ENCODE peak calls at places on chromosome 18, in six cellular contexts. V, M, Q, G, I and C are unnamed samples.
A peak's percentile ranks its signal among the peaks of the same experiment; 100 is the strongest.

GRCh38 chr18:27414691-27415090 is 229.6 kb upstream of the CHST9 start:
- DNase-seq in V (no peak), M (no peak), Q (no peak), G (no peak), I (no peak), C (no peak)

GRCh38 chr18:56493531-56493930 is 144.9 kb downstream of the TXNL1 start:
- DNase-seq in V (no peak), M (no peak), Q (no peak), G (no peak), I (no peak), C (no peak)

GRCh38 chr18:67600181-67600631 is 83.7 kb upstream of the DSEL start:
- DNase-seq in V (no peak), M (no peak), Q (no peak), G (no peak), I (no peak), C (no peak)

GRCh38 chr18:43847164-43848091 is 570.1 kb upstream of the SYT4 start:
- DNase-seq in V (no peak), M (no peak), Q (no peak), G (no peak), I (no peak), C (no peak)

GRCh38 chr18:61368001-61368400 is 34.8 kb downstream of the CDH20 start:
- DNase-seq in V (no peak), M (no peak), Q (no peak), G (no peak), I (no peak), C (no peak)

GRCh38 chr18:50038448-50038847 is 156.5 kb downstream of the MYO5B start:
- DNase-seq in V (no peak), M (no peak), Q (no peak), G (no peak), I (no peak), C (no peak)

GRCh38 chr18:36200354-36200771 is 13.1 kb downstream of the MOCOS start:
- DNase-seq in V (no peak), M (no peak), Q (no peak), G (no peak), I (no peak), C (no peak)

GRCh38 chr18:6368017-6368416 is 46.7 kb downstream of the L3MBTL4 start:
- DNase-seq in V (no peak), M (no peak), Q (no peak), G (no peak), I (no peak), C (no peak)

GRCh38 chr18:68948622-68949021 is 150.7 kb downstream of the CCDC102B start:
- DNase-seq in V (no peak), M (no peak), Q (no peak), G (no peak), I (no peak), C (no peak)

GRCh38 chr18:62518460-62519375 is 4.1 kb upstream of the ZCCHC2 start:
- DNase-seq in V (no peak), M (no peak), Q (no peak), G (no peak), I (no peak), C (no peak)

GRCh38 chr18:31273812-31274527 is 44.0 kb upstream of the DSG1 start:
- DNase-seq in V (no peak), M (no peak), Q (no peak), G (no peak), I (no peak), C (no peak)

GRCh38 chr18:46680784-46681695 is 24.0 kb upstream of the LOXHD1 start:
- DNase-seq in V (no peak), M (no peak), Q (no peak), G (no peak), I (no peak), C (no peak)

GRCh38 chr18:20971886-20972267 is 139.7 kb downstream of the ROCK1 start:
- DNase-seq in V (no peak), M (no peak), Q (no peak), G (no peak), I (peak; percentile 16), C (no peak)

DNA sequence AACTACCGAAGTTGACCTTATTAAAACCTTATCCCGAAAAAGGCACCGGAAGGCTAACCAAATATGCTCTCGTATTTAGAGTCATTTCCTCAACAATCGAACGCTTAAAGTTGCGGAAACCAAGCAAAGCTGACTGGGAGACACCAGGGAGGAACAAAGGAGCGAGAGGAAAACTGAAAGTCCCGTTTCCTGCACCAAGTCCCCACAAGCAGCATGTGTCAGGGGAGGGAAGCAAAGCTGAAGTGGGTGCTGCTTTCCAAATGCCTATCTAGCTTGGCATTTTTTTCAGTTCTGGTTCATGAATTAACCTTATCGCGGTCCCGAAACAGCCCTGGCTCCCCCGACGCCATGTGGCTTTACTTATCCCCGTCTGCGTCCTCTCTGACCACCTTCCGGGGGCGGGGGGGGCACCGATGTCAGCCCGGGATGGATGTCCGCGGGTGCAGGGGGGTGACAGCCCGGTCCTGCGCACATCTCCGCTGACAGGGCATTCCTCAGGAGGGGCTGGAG is 44.1 kb downstream of the ZNF516 start:
- DNase-seq in V (peak; percentile 84), M (peak; percentile 75), Q (no peak), G (peak; percentile 87), I (no peak), C (peak; percentile 48)
- TF ChIP-seq POLR2A in V (no peak), M (peak; percentile 55), Q (no peak), G (no peak), I (no peak), C (no peak)

GRCh38 chr18:59013744-59014143 is 125.9 kb upstream of the SEC11C start:
- DNase-seq in V (no peak), M (no peak), Q (no peak), G (no peak), I (no peak), C (no peak)
- H3K4me3 ChIP-seq in V (no peak overlapping the region), M (no peak overlapping the region), Q (no peak overlapping the region), G (no peak overlapping the region), I (no peak overlapping the region), C (no peak overlapping the region)

GRCh38 chr18:9147440-9148238 is 11.1 kb downstream of the ANKRD12 start:
- DNase-seq in V (no peak), M (no peak), Q (no peak), G (no peak), I (peak; percentile 48), C (no peak)
- H3K4me1 ChIP-seq in V (peaks cover 100% of the 10 kb centered on the region), M (peaks cover 76% of the 10 kb centered on the region), Q (peaks cover 96% of the 10 kb centered on the region), G (peaks cover 80% of the 10 kb centered on the region), I (no peaks in the 10 kb centered on the region), C (peaks cover 9% of the 10 kb centered on the region)

GRCh38 chr18:54269924-54270844 is 867 bp downstream of the POLI start:
- DNase-seq in V (peak; percentile 89), M (peak; percentile 67), Q (peak; percentile 42), G (no peak), I (peak; percentile 68), C (no peak)
- TF ChIP-seq POLR2A in V (no peak), M (no peak), Q (no peak), G (no peak), I (no peak), C (no peak)

GRCh38 chr18:48937869-48938750 is 12.7 kb downstream of the SMAD7 start:
- DNase-seq in V (no peak), M (no peak), Q (no peak), G (no peak), I (no peak), C (no peak)
- H3K4me3 ChIP-seq in V (no peak overlapping the region), M (no peak overlapping the region), Q (no peak overlapping the region), G (peak overlapping the region; percentile 34), I (no peak overlapping the region), C (no peak overlapping the region)

GRCh38 chr18:55346961-55347740 is 240.8 kb downstream of the TCF4 start:
- DNase-seq in V (no peak), M (no peak), Q (no peak), G (no peak), I (no peak), C (no peak)
- H3K4me1 ChIP-seq in V (no peaks in the 10 kb centered on the region), M (no peaks in the 10 kb centered on the region), Q (peaks cover 23% of the 10 kb centered on the region), G (no peaks in the 10 kb centered on the region), I (no peaks in the 10 kb centered on the region), C (no peaks in the 10 kb centered on the region)